ENCODE peak calls at places on chromosomes 11 and 22, in ten cellular contexts. Z is GM23338, E is WERI-Rb-1, J is IMR-90, L is tibial nerve, B is NCI-H2029, P is fibroblast of villous mesenchyme, D is C1 segment of cervical spinal cord, Q is trophoblast cell, G is amniotic epithelial cell. W is an unnamed sample.

GRCh38 chr22:37492428-37493344 is 6.5 kb upstream of the MFNG start:
- DNase-seq in Q (peak; percentile 15), E (peak; percentile 79), D (no peak), J (peak; percentile 59), Z (peak; percentile 86), G (peak; percentile 68), L (no peak), P (peak; percentile 49), B (no peak), W (no peak)

GRCh38 chr11:21511835-21512440 is 680.9 kb upstream of the ANO5 start:
- DNase-seq in Z (peak; percentile 90), P (peak; percentile 1), L (no peak), Q (peak; percentile 80), G (peak; percentile 1), J (no peak), B (peak; percentile 72), E (peak; percentile 89), D (no peak), W (no peak)

GRCh38 chr11:2118674-2119073 is 20.5 kb downstream of the IGF2 start:
- DNase-seq in P (no peak), B (no peak), Q (no peak), L (no peak), E (no peak), G (no peak), Z (no peak), J (no peak), D (no peak), W (no peak)

GRCh38 chr11:110724358-110724757 is 12.1 kb upstream of the ARHGAP20 start:
- DNase-seq in B (no peak), J (no peak), E (no peak), L (no peak), Z (no peak), Q (no peak), G (no peak), P (no peak), D (no peak), W (no peak)

GRCh38 chr11:118544647-118545010 is 13.6 kb downstream of the TMEM25 start:
- DNase-seq in Q (no peak), G (no peak), D (no peak), Z (no peak), B (no peak), P (no peak), J (no peak), L (no peak), E (no peak), W (no peak)

GRCh38 chr11:86251285-86251830 is 6.8 kb downstream of the EED start:
- DNase-seq in P (peak; percentile 21), B (no peak), L (no peak), Z (no peak), Q (no peak), G (no peak), D (no peak), J (no peak), E (no peak), W (no peak)

GRCh38 chr11:449889-450808 is at the start of gene PTDSS2:
- DNase-seq in G (peak; percentile 95), J (peak; percentile 94), Q (peak; percentile 96), Z (peak; percentile 99), D (peak; percentile 51), B (peak; percentile 95), P (peak; percentile 97), L (peak; percentile 94), E (peak; percentile 97), W (peak; percentile 38)

GRCh38 chr11:76791861-76792260 is 8.7 kb downstream of the TSKU start:
- DNase-seq in P (peak; percentile 85), D (no peak), B (no peak), G (peak; percentile 75), E (no peak), L (no peak), Q (no peak), J (peak; percentile 78), Z (no peak), W (no peak)

GRCh38 chr22:40310081-40310770 is 36.1 kb upstream of the ADSL start:
- DNase-seq in Q (peak; percentile 87), P (peak; percentile 81), E (no peak), D (no peak), L (no peak), G (peak; percentile 83), Z (no peak), J (peak; percentile 93), B (no peak), W (no peak)

GRCh38 chr11:66886671-66887221 is 29.9 kb downstream of the LRFN4 start:
- DNase-seq in P (no peak), G (peak; percentile 61), D (no peak), L (no peak), J (peak; percentile 18), Q (no peak), Z (no peak), E (no peak), B (no peak), W (no peak)

GRCh38 chr22:34993548-34993947 is 72.4 kb upstream of the ISX start:
- DNase-seq in Z (no peak), Q (no peak), B (no peak), G (no peak), E (no peak), D (no peak), J (no peak), L (no peak), P (no peak), W (no peak)

GRCh38 chr11:110251837-110252236 is 44.6 kb downstream of the RDX start:
- DNase-seq in L (no peak), J (peak; percentile 65), B (peak; percentile 50), D (no peak), Z (no peak), G (peak; percentile 47), E (no peak), P (peak; percentile 31), Q (no peak), W (no peak)

GRCh38 chr11:6259638-6260019 is at the start of gene CCKBR:
- DNase-seq in Z (peak; percentile 72), B (no peak), G (no peak), D (no peak), E (peak; percentile 68), L (no peak), Q (no peak), J (no peak), P (no peak), W (no peak)

GRCh38 chr11:36594316-36594989 is at the start of gene IFTAP:
- DNase-seq in E (peak; percentile 59), P (peak; percentile 88), Q (peak; percentile 63), B (peak; percentile 21), G (peak; percentile 94), D (peak; percentile 27), J (peak; percentile 92), Z (peak; percentile 98), L (no peak), W (peak; percentile 13)

GRCh38 chr11:126331286-126331685 is 24.2 kb upstream of the ST3GAL4 start:
- DNase-seq in P (no peak), Q (no peak), Z (no peak), G (no peak), J (no peak), L (no peak), D (no peak), E (no peak), B (no peak), W (no peak)

GRCh38 chr22:46746192-46746591 is 8.1 kb upstream of the CERK start:
- DNase-seq in E (no peak), L (no peak), J (no peak), Z (no peak), Q (no peak), D (no peak), B (no peak), G (no peak), P (no peak), W (no peak)

GRCh38 chr22:19828035-19828401 is 26.7 kb downstream of the GNB1L start:
- DNase-seq in Z (no peak), B (no peak), P (no peak), G (no peak), J (no peak), D (no peak), Q (no peak), L (no peak), E (no peak), W (no peak)

GRCh38 chr11:95108671-95109551 is 19.3 kb downstream of the ENDOD1 start:
- DNase-seq in E (no peak), J (peak; percentile 14), Z (no peak), P (peak; percentile 83), L (no peak), G (peak; percentile 72), D (no peak), B (no peak), Q (no peak), W (no peak)

GRCh38 chr11:92770981-92771380 is 198.5 kb upstream of the MTNR1B start:
- DNase-seq in D (no peak), E (no peak), B (no peak), L (no peak), Q (no peak), J (no peak), G (no peak), P (no peak), Z (no peak), W (no peak)

GRCh38 chr11:9091044-9091936 is at the start of gene SCUBE2:
- DNase-seq in B (no peak), E (no peak), Z (peak; percentile 55), J (no peak), Q (no peak), L (no peak), G (no peak), P (no peak), D (no peak), W (no peak)

GRCh38 chr11:118807800-118808778 is 17.1 kb upstream of the DDX6 start:
- DNase-seq in L (no peak), J (no peak), G (no peak), Z (no peak), D (no peak), Q (no peak), P (no peak), B (no peak), E (no peak), W (no peak)

GRCh38 chr22:44577391-44578114 is 79.5 kb upstream of the RTL6 start:
- DNase-seq in J (no peak), D (no peak), E (peak; percentile 6), L (no peak), G (no peak), Q (no peak), Z (no peak), B (no peak), P (no peak), W (no peak)

GRCh38 chr11:40032331-40032730 is 1427.1 kb downstream of the LRRC4C start:
- DNase-seq in Z (peak; percentile 39), J (no peak), E (no peak), G (no peak), Q (no peak), B (no peak), D (no peak), L (no peak), P (no peak), W (no peak)

W was measured in GOT3.